ENCODE peak calls at places on chromosomes 2 and 18, in five cellular contexts. G is non-pigmented ciliary epithelial cell, D is H54, P is GM12891, K is brain microvascular endothelial cell. A is an unnamed sample.

GRCh38 chr2:209525834-209526281 is 102.0 kb downstream of the MAP2 start:
- DNase-seq in G (peak; percentile 89), D (peak; percentile 9), P (no peak), K (peak; percentile 60), A (no peak)

GRCh38 chr2:97068074-97068473 is 26.6 kb downstream of the FAHD2B start:
- DNase-seq in G (no peak), D (no peak), P (no peak), K (no peak), A (no peak)

GRCh38 chr2:111704246-111704645 is 179.7 kb downstream of the ANAPC1 start:
- DNase-seq in G (no peak), D (peak; percentile 83), P (no peak), K (peak; percentile 58), A (no peak)

GRCh38 chr2:133177196-133177595 is 391.1 kb downstream of the NCKAP5 start:
- DNase-seq in G (no peak), D (no peak), P (no peak), K (peak; percentile 59), A (no peak)

GRCh38 chr18:27685071-27685470 is 491.9 kb downstream of the CDH2 start:
- DNase-seq in G (no peak), D (no peak), P (no peak), K (no peak), A (no peak)

GRCh38 chr2:192559541-192560126 is 364.9 kb upstream of the TMEFF2 start:
- DNase-seq in G (no peak), D (no peak), P (no peak), K (no peak), A (no peak)

GRCh38 chr2:29031046-29031445 is 43.3 kb downstream of the PCARE start:
- DNase-seq in G (no peak), D (no peak), P (no peak), K (no peak), A (no peak)

GRCh38 chr2:83233284-83233683 is 1225.8 kb downstream of the SUCLG1 start:
- DNase-seq in G (no peak), D (no peak), P (no peak), K (no peak), A (no peak)

GRCh38 chr18:58392336-58393000 is 236.4 kb downstream of the ALPK2 start:
- DNase-seq in G (no peak), D (no peak), P (no peak), K (peak; percentile 19), A (no peak)

GRCh38 chr18:71398530-71398929 is 1109.7 kb downstream of the SOCS6 start:
- DNase-seq in G (no peak), D (no peak), P (no peak), K (peak; percentile 0), A (no peak)